ENCODE peak calls at places on chromosomes 12 and 14, in nine cellular contexts. O is heart right ventricle; B is right lobe of liver; U is IMR-90; Y is psoas muscle; T is A549; F is CD8-positive, alpha-beta T cell; G is right cardiac atrium; J is pancreas. X is an unnamed sample.
A peak's percentile ranks its signal among the peaks of the same experiment; 100 is the strongest.

GRCh38 chr12:12408265-12408690 is 51.4 kb downstream of the BORCS5 start:
- ATAC-seq in O (no peak), B (no peak), U (no peak), Y (no peak), T (no peak), F (peak; percentile 34), G (no peak), J (no peak), X (no peak)

GRCh38 chr12:67754933-67755697 is 106.6 kb downstream of the DYRK2 start:
- ATAC-seq in O (peak; percentile 84), B (peak; percentile 98), U (no peak), Y (peak; percentile 25), T (no peak), F (no peak), G (peak; percentile 89), J (peak; percentile 89), X (peak; percentile 61)

GRCh38 chr12:22981711-22982110 is 356.7 kb downstream of the ETNK1 start:
- ATAC-seq in O (no peak), B (peak; percentile 57), U (peak; percentile 33), Y (no peak), T (no peak), F (no peak), G (no peak), J (no peak), X (no peak)

GRCh38 chr12:75969768-75970167 is 61.8 kb downstream of the PHLDA1 start:
- ATAC-seq in O (no peak), B (peak; percentile 56), U (no peak), Y (no peak), T (peak; percentile 20), F (no peak), G (peak; percentile 51), J (no peak), X (peak; percentile 53)

GRCh38 chr12:87930033-87930432 is 99.2 kb downstream of the C12orf50 start:
- ATAC-seq in O (no peak), B (no peak), U (peak; percentile 68), Y (no peak), T (peak; percentile 47), F (no peak), G (no peak), J (no peak), X (no peak)

GRCh38 chr12:10759657-10760056 is 36.5 kb upstream of the YBX3 start:
- ATAC-seq in O (no peak), B (no peak), U (no peak), Y (no peak), T (no peak), F (no peak), G (no peak), J (no peak), X (no peak)

GRCh38 chr12:66035289-66035961 is 95.1 kb downstream of the LLPH start:
- ATAC-seq in O (no peak), B (no peak), U (peak; percentile 24), Y (peak; percentile 41), T (peak; percentile 71), F (no peak), G (no peak), J (no peak), X (no peak)

GRCh38 chr14:23183076-23183475 is 384 bp downstream of the SLC7A8 start:
- ATAC-seq in O (no peak), B (peak; percentile 26), U (no peak), Y (peak; percentile 50), T (peak; percentile 56), F (peak; percentile 38), G (no peak), J (peak; percentile 47), X (peak; percentile 38)

GRCh38 chr12:26205298-26205697 is 9.9 kb downstream of the SSPN start:
- ATAC-seq in O (no peak), B (no peak), U (no peak), Y (peak; percentile 27), T (no peak), F (no peak), G (no peak), J (no peak), X (no peak)

GRCh38 chr12:42643881-42644579 is 54.5 kb upstream of the PRICKLE1 start:
- ATAC-seq in O (no peak), B (no peak), U (no peak), Y (no peak), T (no peak), F (no peak), G (no peak), J (no peak), X (no peak)

GRCh38 chr12:125983094-125983783 is 918.0 kb downstream of the AACS start:
- ATAC-seq in O (peak; percentile 43), B (peak; percentile 83), U (no peak), Y (no peak), T (peak; percentile 74), F (no peak), G (peak; percentile 88), J (peak; percentile 88), X (peak; percentile 79)

GRCh38 chr12:125983784-125984510 is 918.7 kb downstream of the AACS start:
- ATAC-seq in O (no peak), B (peak; percentile 36), U (no peak), Y (no peak), T (peak; percentile 60), F (no peak), G (peak; percentile 64), J (peak; percentile 38), X (peak; percentile 42)

DNA sequence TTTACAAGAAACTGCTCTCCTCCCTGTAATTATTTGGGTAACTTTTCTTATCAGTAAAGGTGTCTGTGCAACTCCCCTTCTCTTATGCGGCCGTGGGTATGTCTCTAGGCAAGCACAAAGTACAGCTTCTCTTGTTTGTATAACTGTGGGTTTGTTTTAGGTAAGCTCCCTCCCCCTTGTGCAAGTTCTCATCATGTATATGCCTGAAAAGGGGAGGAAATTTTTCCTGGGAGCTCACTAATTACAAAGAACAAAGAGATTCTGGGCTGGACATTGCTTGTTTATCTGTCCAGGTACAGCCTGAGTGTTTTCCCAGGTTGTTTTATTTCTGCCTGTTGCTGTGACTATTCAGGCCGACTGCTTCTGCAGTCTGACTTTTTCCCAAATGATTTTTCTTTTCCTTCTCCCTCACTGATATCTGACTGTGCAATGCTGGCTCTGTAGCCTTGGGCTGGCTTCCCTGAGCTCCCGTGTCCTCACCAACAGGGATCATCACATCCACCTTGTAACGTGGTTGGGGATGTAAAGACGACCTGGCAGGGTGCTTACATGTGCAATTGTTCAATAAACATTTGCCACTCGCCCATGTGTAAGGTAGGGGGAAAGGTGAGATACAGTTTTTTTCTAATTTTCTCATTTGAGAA is 916.5 kb downstream of the AACS start:
- ATAC-seq in O (no peak), B (peak; percentile 31), U (no peak), Y (no peak), T (no peak), F (no peak), G (no peak), J (no peak), X (no peak)
- H3K27ac ChIP-seq in O (no peak overlapping the region), B (peak overlapping the region; percentile 86), U (no peak overlapping the region), Y (no peak overlapping the region), T (no peak overlapping the region), F (no peak overlapping the region), G (no peak overlapping the region), J (no peak overlapping the region), X (peak overlapping the region; percentile 76)

GRCh38 chr12:49808686-49809368 is 19.4 kb downstream of the NCKAP5L start:
- ATAC-seq in O (peak; percentile 71), B (no peak), U (peak; percentile 55), Y (peak; percentile 60), T (no peak), F (no peak), G (peak; percentile 89), J (no peak), X (peak; percentile 66)
- H3K27ac ChIP-seq in O (peak overlapping the region; percentile 59), B (no peak overlapping the region), U (no peak overlapping the region), Y (peak overlapping the region; percentile 61), T (no peak overlapping the region), F (no peak overlapping the region), G (peak overlapping the region; percentile 94), J (no peak overlapping the region), X (no peak overlapping the region)

DNA sequence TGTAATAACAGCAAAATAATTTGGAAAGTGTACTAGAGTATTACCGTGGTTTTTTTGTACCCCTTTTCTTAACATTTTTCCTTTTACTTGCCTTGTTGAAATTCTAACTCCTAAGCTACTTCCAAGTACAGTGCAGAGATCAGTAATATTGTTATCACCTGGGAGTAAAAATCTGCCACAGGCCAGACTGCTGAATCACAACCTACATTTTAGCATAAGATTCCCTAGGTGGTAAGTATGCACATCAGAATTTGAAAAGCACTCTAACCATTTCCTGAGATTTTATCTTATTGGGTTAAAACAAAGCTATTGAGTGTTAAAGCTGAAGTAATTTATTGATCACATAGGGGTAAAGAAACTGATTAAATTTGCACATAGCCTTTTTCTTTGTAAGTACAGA is 55.2 kb upstream of the KCNH3 start:
- ATAC-seq in O (no peak), B (no peak), U (no peak), Y (no peak), T (no peak), F (no peak), G (no peak), J (no peak), X (no peak)
- H3K27ac ChIP-seq in O (no peak overlapping the region), B (no peak overlapping the region), U (no peak overlapping the region), Y (no peak overlapping the region), T (no peak overlapping the region), F (no peak overlapping the region), G (no peak overlapping the region), J (no peak overlapping the region), X (no peak overlapping the region)

GRCh38 chr12:124802361-124802760 is 61.3 kb downstream of the SCARB1 start:
- ATAC-seq in O (no peak), B (no peak), U (no peak), Y (no peak), T (no peak), F (no peak), G (no peak), J (no peak), X (no peak)
- H3K27ac ChIP-seq in O (no peak overlapping the region), B (no peak overlapping the region), U (no peak overlapping the region), Y (no peak overlapping the region), T (no peak overlapping the region), F (no peak overlapping the region), G (no peak overlapping the region), J (no peak overlapping the region), X (no peak overlapping the region)

DNA sequence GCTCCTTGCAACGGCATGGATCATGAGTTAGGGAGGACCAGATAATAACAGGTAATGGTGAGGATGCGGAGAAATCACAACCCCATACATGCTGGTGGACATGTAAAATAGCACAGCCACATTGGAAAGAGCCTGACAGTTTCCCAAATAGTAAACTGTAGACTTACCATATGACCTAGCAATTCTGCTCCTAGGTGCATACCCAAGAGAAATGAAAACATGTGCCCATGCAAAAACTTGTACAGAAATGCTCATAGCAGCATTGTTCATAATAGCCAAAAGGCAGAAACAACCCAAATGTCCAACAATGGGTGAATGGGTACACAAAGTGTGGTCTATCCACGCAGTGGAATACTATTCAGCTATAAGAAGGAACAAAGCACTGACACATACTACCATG is 97.5 kb upstream of the VRK1 start:
- ATAC-seq in O (no peak), B (no peak), U (no peak), Y (no peak), T (no peak), F (no peak), G (no peak), J (no peak), X (no peak)
- H3K27ac ChIP-seq in O (no peak overlapping the region), B (no peak overlapping the region), U (no peak overlapping the region), Y (no peak overlapping the region), T (no peak overlapping the region), F (no peak overlapping the region), G (no peak overlapping the region), J (no peak overlapping the region), X (no peak overlapping the region)